ENCODE peak calls at places on chromosomes 5 and 9, in six cellular contexts. A, E, F, O, S and K are unnamed samples.

GRCh38 chr9:4827224-4827623 is 34.5 kb downstream of the RCL1 start:
- DNase-seq in A (no peak), E (no peak), F (no peak), O (no peak), S (no peak), K (no peak)

GRCh38 chr9:5551771-5552170 is 41.4 kb downstream of the PDCD1LG2 start:
- DNase-seq in A (no peak), E (no peak), F (no peak), O (no peak), S (no peak), K (no peak)

GRCh38 chr9:98191615-98192502 is 578 bp downstream of the CORO2A start:
- DNase-seq in A (no peak), E (no peak), F (no peak), O (peak; percentile 9), S (no peak), K (peak; percentile 76)

GRCh38 chr5:62132279-62132678 is 173.7 kb upstream of the KIF2A start:
- DNase-seq in A (no peak), E (no peak), F (no peak), O (peak; percentile 30), S (no peak), K (no peak)

GRCh38 chr5:154520861-154521453 is 42.9 kb upstream of the HAND1 start:
- DNase-seq in A (no peak), E (peak; percentile 34), F (peak; percentile 63), O (peak; percentile 70), S (peak; percentile 79), K (peak; percentile 83)

GRCh38 chr5:141733198-141733597 is 51.2 kb upstream of the ARAP3 start:
- DNase-seq in A (no peak), E (no peak), F (no peak), O (no peak), S (no peak), K (no peak)

GRCh38 chr9:26537211-26537610 is 355.4 kb downstream of the CAAP1 start:
- DNase-seq in A (no peak), E (no peak), F (no peak), O (no peak), S (no peak), K (no peak)

GRCh38 chr5:132267931-132268501 is 10.5 kb downstream of the PDLIM4 start:
- DNase-seq in A (no peak), E (peak; percentile 68), F (no peak), O (no peak), S (no peak), K (no peak)

GRCh38 chr9:97982191-97982718 is 886 bp upstream of the ANP32B start:
- DNase-seq in A (no peak), E (no peak), F (no peak), O (no peak), S (no peak), K (no peak)

GRCh38 chr9:124320062-124320973 is 62.6 kb downstream of the NEK6 start:
- DNase-seq in A (peak; percentile 76), E (peak; percentile 47), F (peak; percentile 28), O (peak; percentile 68), S (peak; percentile 91), K (peak; percentile 88)

GRCh38 chr9:129677456-129677855 is 12.0 kb downstream of the PRRX2 start:
- DNase-seq in A (no peak), E (no peak), F (no peak), O (no peak), S (no peak), K (no peak)

GRCh38 chr9:129676287-129676686 is 10.8 kb downstream of the PRRX2 start:
- DNase-seq in A (no peak), E (no peak), F (no peak), O (no peak), S (no peak), K (peak; percentile 21)

GRCh38 chr9:129676970-129677369 is 11.5 kb downstream of the PRRX2 start:
- DNase-seq in A (peak; percentile 40), E (peak; percentile 15), F (no peak), O (no peak), S (no peak), K (peak; percentile 94)

GRCh38 chr9:129679537-129679936 is 14.1 kb downstream of the PRRX2 start:
- DNase-seq in A (no peak), E (no peak), F (no peak), O (no peak), S (no peak), K (no peak)

DNA sequence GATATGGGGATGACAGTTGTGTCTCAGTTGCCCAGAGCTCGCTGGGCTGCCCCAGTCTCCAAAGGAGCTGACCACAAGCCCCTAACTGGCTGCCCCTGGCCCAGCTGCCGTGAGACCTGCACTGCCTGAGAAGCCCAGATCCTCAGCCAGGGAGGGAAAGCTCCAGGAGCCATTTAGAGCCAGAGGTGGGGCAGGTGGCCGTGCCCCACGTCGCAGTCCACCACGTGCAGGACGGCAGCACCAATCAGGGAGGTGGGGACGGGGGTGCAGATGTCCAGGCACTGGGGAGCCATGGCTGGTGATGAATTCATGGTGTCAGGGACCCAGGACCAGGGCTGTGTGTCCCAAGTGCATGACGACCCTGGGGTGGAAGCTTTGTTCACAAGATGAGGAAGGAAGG is 13.4 kb downstream of the PRRX2 start:
- DNase-seq in A (no peak), E (no peak), F (no peak), O (no peak), S (no peak), K (peak; percentile 6)
- H3K4me3 ChIP-seq in A (no peak overlapping the region), E (no peak overlapping the region), F (no peak overlapping the region), O (no peak overlapping the region), S (no peak overlapping the region), K (no peak overlapping the region)

GRCh38 chr9:134928796-134929559 is 11.3 kb upstream of the FCN1 start:
- DNase-seq in A (peak; percentile 71), E (no peak), F (no peak), O (no peak), S (no peak), K (peak; percentile 45)
- H3K4me3 ChIP-seq in A (no peak overlapping the region), E (no peak overlapping the region), F (no peak overlapping the region), O (no peak overlapping the region), S (no peak overlapping the region), K (no peak overlapping the region)

GRCh38 chr9:101030022-101030391 is 1.5 kb downstream of the PLPPR1 start:
- DNase-seq in A (no peak), E (no peak), F (no peak), O (no peak), S (no peak), K (no peak)
- H3K4me3 ChIP-seq in A (no peak overlapping the region), E (peak overlapping the region; percentile 91), F (no peak overlapping the region), O (no peak overlapping the region), S (no peak overlapping the region), K (peak overlapping the region; percentile 81)

GRCh38 chr5:65104831-65105230 is 336.1 kb downstream of the CWC27 start:
- DNase-seq in A (no peak), E (no peak), F (no peak), O (no peak), S (no peak), K (no peak)

GRCh38 chr5:65101706-65102105 is 333.0 kb downstream of the CWC27 start:
- DNase-seq in A (no peak), E (no peak), F (no peak), O (no peak), S (no peak), K (no peak)

GRCh38 chr5:65102501-65102825 is 333.7 kb downstream of the CWC27 start:
- DNase-seq in A (no peak), E (no peak), F (no peak), O (no peak), S (no peak), K (no peak)

GRCh38 chr5:65103674-65104035 is 334.9 kb downstream of the CWC27 start:
- DNase-seq in A (peak; percentile 20), E (no peak), F (no peak), O (no peak), S (no peak), K (no peak)

DNA sequence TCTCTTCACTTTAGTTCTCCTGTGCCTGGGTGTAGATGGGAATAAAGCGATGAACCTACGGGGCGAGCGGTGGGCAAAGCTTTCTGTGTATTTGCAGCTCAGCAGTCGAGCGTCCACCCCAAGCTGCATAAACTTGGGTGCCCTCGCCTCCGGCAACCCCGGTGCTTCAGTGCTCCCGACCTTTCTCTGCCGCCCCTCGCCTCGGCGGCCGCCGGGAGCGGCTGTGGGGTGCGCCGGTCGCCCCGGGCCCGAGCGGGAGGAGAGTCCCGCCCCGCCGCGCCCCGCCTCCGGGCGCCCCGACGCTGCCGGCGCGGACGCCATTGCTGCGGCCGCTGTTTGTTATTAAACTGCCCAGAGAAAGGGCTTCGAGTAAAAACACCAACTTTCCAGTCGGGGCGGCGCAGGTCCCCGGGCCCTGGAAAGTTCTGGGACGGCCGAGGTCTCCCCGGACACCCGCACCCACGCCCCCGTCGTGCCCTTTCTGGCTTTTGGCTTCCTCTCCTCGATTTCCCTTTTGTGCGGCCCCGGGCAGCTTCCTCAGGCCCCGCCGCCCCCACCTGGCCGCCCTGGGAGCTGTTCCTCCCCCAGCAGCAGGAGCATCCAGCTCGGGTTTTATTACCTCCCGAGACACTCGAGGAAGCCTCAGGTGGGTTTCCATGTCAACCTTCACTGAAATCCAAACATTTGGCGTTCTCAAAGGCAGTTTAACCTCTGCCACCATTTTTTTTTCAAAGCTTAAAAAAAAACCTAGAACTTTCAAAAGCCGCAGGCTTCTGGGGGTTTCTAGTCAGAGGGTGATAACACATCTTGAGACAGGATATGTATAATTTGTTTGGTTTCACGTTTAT is 334.3 kb downstream of the CWC27 start:
- DNase-seq in A (peak; percentile 71), E (peak; percentile 35), F (no peak), O (peak; percentile 41), S (peak; percentile 69), K (peak; percentile 80)
- H3K4me3 ChIP-seq in A (peak overlapping the region; percentile 68), E (peak overlapping the region; percentile 77), F (no peak overlapping the region), O (peak overlapping the region; percentile 65), S (peak overlapping the region; percentile 57), K (peak overlapping the region; percentile 57)

GRCh38 chr9:121736147-121736721 is 84.8 kb downstream of the DAB2IP start:
- DNase-seq in A (peak; percentile 89), E (no peak), F (no peak), O (no peak), S (peak; percentile 36), K (no peak)

GRCh38 chr9:121737481-121737931 is 86.1 kb downstream of the DAB2IP start:
- DNase-seq in A (no peak), E (no peak), F (no peak), O (no peak), S (no peak), K (no peak)

GRCh38 chr9:121738391-121738790 is 87.0 kb downstream of the DAB2IP start:
- DNase-seq in A (no peak), E (no peak), F (no peak), O (no peak), S (no peak), K (no peak)

GRCh38 chr9:121735792-121736130 is 84.3 kb downstream of the DAB2IP start:
- DNase-seq in A (no peak), E (no peak), F (no peak), O (no peak), S (peak; percentile 40), K (no peak)

GRCh38 chr9:121736964-121737462 is 85.6 kb downstream of the DAB2IP start:
- DNase-seq in A (peak; percentile 66), E (peak; percentile 78), F (no peak), O (peak; percentile 14), S (peak; percentile 41), K (no peak)
- H3K4me3 ChIP-seq in A (peak overlapping the region; percentile 54), E (peak overlapping the region; percentile 83), F (peak overlapping the region; percentile 41), O (no peak overlapping the region), S (no peak overlapping the region), K (no peak overlapping the region)